ENCODE peak calls at places on chromosomes 11 and 22, in eight cellular contexts. V is iPS-NIHi11, C is neural crest cell, R is SK-MEL-5, F is SK-N-DZ, O is iris pigment epithelial cell, L is Right ventricle myocardium superior, B is adipocyte. G is an unnamed sample.

GRCh38 chr11:69880803-69881445 is 61.7 kb upstream of the FGF3 start:
- DNase-seq in O (no peak), B (no peak), L (no peak), F (no peak), V (no peak), C (no peak), R (no peak), G (no peak)

GRCh38 chr11:34680918-34681554 is 60.1 kb downstream of the EHF start:
- DNase-seq in C (no peak), V (peak; percentile 20), B (peak; percentile 55), O (peak; percentile 29), F (no peak), R (no peak), L (no peak), G (no peak)

GRCh38 chr22:50443801-50444625 is 30.8 kb downstream of the SBF1 start:
- DNase-seq in V (no peak), B (peak; percentile 7), C (no peak), R (no peak), L (no peak), F (no peak), O (no peak), G (no peak)

GRCh38 chr11:45872513-45873356 is 12.7 kb upstream of the MAPK8IP1 start:
- DNase-seq in L (no peak), O (peak; percentile 83), F (peak; percentile 83), B (peak; percentile 79), V (peak; percentile 91), C (peak; percentile 65), R (peak; percentile 86), G (no peak)

GRCh38 chr11:94183886-94184264 is 55.2 kb downstream of the PANX1 start:
- DNase-seq in L (peak; percentile 67), O (peak; percentile 65), B (peak; percentile 52), V (peak; percentile 92), R (peak; percentile 72), C (peak; percentile 69), F (peak; percentile 72), G (no peak)

GRCh38 chr11:43919852-43920597 is 22.4 kb upstream of the C11orf96 start:
- DNase-seq in B (no peak), L (no peak), V (no peak), C (no peak), F (no peak), R (peak; percentile 93), O (no peak), G (no peak)

GRCh38 chr11:27770576-27770975 is 70.3 kb upstream of the BDNF start:
- DNase-seq in V (no peak), R (no peak), C (no peak), O (peak; percentile 22), F (no peak), L (no peak), B (no peak), G (no peak)

GRCh38 chr11:28842716-28843115 is 734.5 kb downstream of the METTL15 start:
- DNase-seq in L (no peak), V (no peak), O (peak; percentile 50), F (no peak), C (no peak), B (no peak), R (no peak), G (no peak)

GRCh38 chr11:35905901-35906661 is 37.8 kb upstream of the LDLRAD3 start:
- DNase-seq in R (peak; percentile 92), F (no peak), C (no peak), O (no peak), B (peak; percentile 7), V (no peak), L (no peak), G (no peak)

GRCh38 chr11:12900496-12900895 is 108.6 kb upstream of the RASSF10 start:
- DNase-seq in L (no peak), B (peak; percentile 89), V (no peak), F (no peak), R (no peak), C (no peak), O (peak; percentile 92), G (no peak)